ENCODE peak calls at places on chromosomes 1 and 21, in eight cellular contexts. T is T-helper 2 cell; D is NCI-H2029; P is AG04450; J is activated T-helper 1 cell treated with Interleukin-2 at 50 U/mL for 16 hours; U is renal cortical epithelial cell; E is activated CD4-positive, alpha-beta T cell treated with anti-CD3 and anti-CD28 coated beads, Interleukin-2, amount 50 U/mL, for 1 hour; M is stimulated activated CD8-positive, alpha-beta memory T cell treated with anti-CD3 and anti-CD28 coated beads, Interleukin-2, amount 100 ng/mL, for 1 hour. G is an unnamed sample.

GRCh38 chr1:211621471-211622198 is 42.7 kb upstream of the SLC30A1 start:
- DNase-seq in P (no peak), U (peak), T (no peak), J (no peak), D (no peak), M (no peak), E (no peak), G (peak)

GRCh38 chr21:43921602-43921978 is 56.6 kb downstream of the AGPAT3 start:
- DNase-seq in J (peak), U (peak), P (no peak), E (peak), T (no peak), D (no peak), M (no peak), G (no peak)

GRCh38 chr1:63367218-63368103 is at the start of gene ALG6:
- DNase-seq in U (peak), T (peak), E (peak), J (peak), D (peak), P (peak), M (peak), G (peak)

GRCh38 chr1:31625561-31626272 is 8.2 kb downstream of the HCRTR1 start:
- DNase-seq in M (no peak), D (no peak), P (no peak), T (no peak), U (peak), E (no peak), J (no peak), G (no peak)

GRCh38 chr1:118101445-118101844 is 83.6 kb downstream of the SPAG17 start:
- DNase-seq in U (peak), T (no peak), P (no peak), M (no peak), D (no peak), J (no peak), E (no peak), G (no peak)

GRCh38 chr1:17289756-17290155 is 18.2 kb upstream of the PADI4 start:
- DNase-seq in M (no peak), J (no peak), T (no peak), P (no peak), U (peak), E (no peak), D (no peak), G (no peak)

GRCh38 chr21:21664871-21665270 is 666.7 kb downstream of the NCAM2 start:
- DNase-seq in M (no peak), U (no peak), J (no peak), E (no peak), D (no peak), P (no peak), T (no peak), G (no peak)

GRCh38 chr1:198943484-198943883 is 304.6 kb downstream of the PTPRC start:
- DNase-seq in E (no peak), J (no peak), P (no peak), T (no peak), D (no peak), U (no peak), M (no peak), G (no peak)

GRCh38 chr1:181116819-181117390 is 28.4 kb downstream of the IER5 start:
- DNase-seq in E (no peak), J (no peak), U (no peak), D (no peak), T (no peak), P (no peak), M (no peak), G (no peak)

GRCh38 chr1:174659823-174660222 is 212.1 kb downstream of the GPR52 start:
- DNase-seq in M (no peak), J (no peak), E (no peak), D (no peak), T (no peak), P (no peak), U (peak), G (no peak)

GRCh38 chr21:26389971-26390641 is 183.0 kb downstream of the CYYR1 start:
- DNase-seq in T (no peak), D (no peak), M (no peak), E (no peak), J (no peak), P (no peak), U (peak), G (no peak)

GRCh38 chr1:186481303-186481888 is 20.5 kb upstream of the PDC start:
- DNase-seq in T (no peak), D (no peak), M (no peak), U (no peak), J (no peak), E (no peak), P (no peak), G (no peak)

GRCh38 chr1:156004843-156005593 is 15.7 kb downstream of the SSR2 start:
- DNase-seq in T (no peak), U (no peak), D (no peak), E (no peak), J (peak), M (no peak), P (no peak), G (no peak)

GRCh38 chr1:113255038-113255727 is 135.1 kb upstream of the MAGI3 start:
- DNase-seq in D (no peak), M (no peak), U (no peak), P (no peak), T (no peak), J (no peak), E (no peak), G (no peak)

GRCh38 chr21:39385299-39386145 is 36.6 kb upstream of the HMGN1 start:
- DNase-seq in U (peak), T (no peak), P (peak), D (peak), M (peak), J (peak), E (peak), G (peak)

GRCh38 chr1:203556047-203556851 is 62.3 kb downstream of the OPTC start:
- DNase-seq in D (no peak), E (no peak), U (peak), J (no peak), M (no peak), T (no peak), P (no peak), G (peak)

GRCh38 chr1:230507671-230508407 is 81.7 kb upstream of the PGBD5 start:
- DNase-seq in E (no peak), U (peak), M (no peak), T (no peak), D (no peak), P (no peak), J (no peak), G (peak)

GRCh38 chr1:114232691-114233090 is 79.0 kb upstream of the SYT6 start:
- DNase-seq in U (no peak), M (no peak), P (no peak), E (no peak), T (no peak), D (no peak), J (no peak), G (no peak)

GRCh38 chr21:41425954-41426655 is at the start of gene MX1:
- DNase-seq in P (no peak), M (peak), T (peak), D (peak), U (peak), E (peak), J (peak), G (peak)

GRCh38 chr1:42432714-42433113 is 23.1 kb downstream of the ZMYND12 start:
- DNase-seq in J (no peak), U (no peak), T (no peak), D (no peak), M (no peak), E (no peak), P (no peak), G (no peak)

GRCh38 chr1:30335997-30336390 is 387.4 kb downstream of the MATN1 start:
- DNase-seq in E (no peak), J (no peak), M (no peak), U (no peak), P (no peak), T (no peak), D (no peak), G (peak)

GRCh38 chr1:70542856-70543255 is 131.8 kb downstream of the CTH start:
- DNase-seq in T (no peak), P (no peak), E (no peak), U (no peak), M (no peak), J (no peak), D (no peak), G (no peak)

GRCh38 chr1:203309115-203309429 is 3.8 kb downstream of the BTG2 start:
- DNase-seq in J (no peak), D (no peak), P (no peak), E (no peak), M (no peak), T (no peak), U (no peak), G (no peak)

GRCh38 chr1:188089015-188089414 is 1260.3 kb downstream of the PLA2G4A start:
- DNase-seq in E (no peak), D (no peak), T (no peak), U (no peak), M (no peak), J (no peak), P (no peak), G (no peak)

GRCh38 chr1:234980657-234981396 is 147.8 kb downstream of the TOMM20 start:
- DNase-seq in E (peak), P (no peak), U (peak), M (peak), J (peak), T (no peak), D (no peak), G (peak)